ENCODE peak calls at places on chromosomes 11 and 22, in seven cellular contexts. L, Q, D, M, J, B and Y are unnamed samples.

GRCh38 chr11:33942954-33943353 is 51.1 kb upstream of the LMO2 start:
- DNase-seq in L (no peak), Q (peak), D (no peak), M (peak), J (no peak), B (peak), Y (no peak)

GRCh38 chr11:2533642-2534115 is 88.9 kb downstream of the KCNQ1 start:
- DNase-seq in L (no peak), Q (peak), D (no peak), M (peak), J (peak), B (peak), Y (no peak)

GRCh38 chr11:117822031-117822521 is 2.5 kb downstream of the FXYD2 start:
- DNase-seq in L (no peak), Q (no peak), D (peak), M (no peak), J (peak), B (peak), Y (peak)

GRCh38 chr22:46453006-46453828 is 84.2 kb downstream of the CELSR1 start:
- DNase-seq in L (no peak), Q (no peak), D (no peak), M (no peak), J (no peak), B (peak), Y (no peak)

GRCh38 chr11:4050137-4050536 is 44.5 kb upstream of the RRM1 start:
- DNase-seq in L (no peak), Q (no peak), D (no peak), M (no peak), J (no peak), B (no peak), Y (no peak)

GRCh38 chr22:23315341-23315917 is 135.1 kb downstream of the BCR start:
- DNase-seq in L (peak), Q (peak), D (peak), M (peak), J (peak), B (peak), Y (peak)

GRCh38 chr11:96384156-96384555 is 5.6 kb downstream of the CCDC82 start:
- DNase-seq in L (no peak), Q (no peak), D (no peak), M (no peak), J (no peak), B (no peak), Y (no peak)

GRCh38 chr22:42277988-42278776 is 7.7 kb upstream of the TCF20 start:
- DNase-seq in L (no peak), Q (no peak), D (no peak), M (no peak), J (no peak), B (peak), Y (no peak)

GRCh38 chr11:69674267-69674885 is 777 bp downstream of the LTO1 start:
- DNase-seq in L (no peak), Q (no peak), D (no peak), M (peak), J (no peak), B (peak), Y (no peak)

GRCh38 chr22:17786435-17787158 is 12.3 kb upstream of the BID start:
- DNase-seq in L (no peak), Q (no peak), D (no peak), M (no peak), J (peak), B (peak), Y (no peak)

GRCh38 chr11:36306888-36307287 is 10.8 kb downstream of the PRR5L start:
- DNase-seq in L (no peak), Q (peak), D (no peak), M (no peak), J (peak), B (peak), Y (no peak)

GRCh38 chr22:24190566-24191208 is 9.4 kb downstream of the SUSD2 start:
- DNase-seq in L (no peak), Q (no peak), D (no peak), M (no peak), J (no peak), B (no peak), Y (no peak)

GRCh38 chr22:43850529-43850928 is 11.8 kb downstream of the SULT4A1 start:
- DNase-seq in L (no peak), Q (no peak), D (no peak), M (no peak), J (no peak), B (no peak), Y (no peak)

GRCh38 chr11:11668293-11668692 is 46.5 kb upstream of the GALNT18 start:
- DNase-seq in L (no peak), Q (no peak), D (no peak), M (no peak), J (no peak), B (no peak), Y (no peak)